ENCODE peak calls at places on chromosome 19, in six cellular contexts. Q is IMR-90, G is neuronal stem cell, T is H9, U is H1, R is mesenchymal stem cell. W is an unnamed sample. For H3K9me3, the result is how much of the 10 kb centered on the place peaks cover.

GRCh38 chr19:11435057-11435832 is at the start of the genes ODAD3 and PRKCSH:
- DNase-seq in Q (peak), G (peak), T (peak), U (peak), R (peak), W (peak)

GRCh38 chr19:29596080-29596479 is 10.0 kb upstream of the POP4 start:
- DNase-seq in Q (no peak), G (no peak), T (no peak), U (no peak), R (no peak), W (no peak)

GRCh38 chr19:36051637-36052036 is 2.4 kb downstream of the THAP8 start:
- DNase-seq in Q (no peak), G (no peak), T (peak), U (peak), R (no peak), W (no peak)

GRCh38 chr19:10683582-10683981 is 17.7 kb upstream of the QTRT1 start:
- DNase-seq in Q (no peak), G (no peak), T (no peak), U (no peak), R (no peak), W (no peak)

GRCh38 chr19:34575206-34575605 is 93.6 kb downstream of the WTIP start:
- DNase-seq in Q (no peak), G (no peak), T (no peak), U (no peak), R (no peak), W (no peak)

GRCh38 chr19:1401138-1401888 is at the start of gene GAMT:
- DNase-seq in Q (no peak), G (peak), T (no peak), U (no peak), R (peak), W (peak)

GRCh38 chr19:37948362-37948761 is 41.4 kb downstream of the SIPA1L3 start:
- DNase-seq in Q (no peak), G (no peak), T (no peak), U (no peak), R (no peak), W (no peak)

GRCh38 chr19:19873381-19873780 is 7.7 kb downstream of the ZNF253 start:
- DNase-seq in Q (no peak), G (no peak), T (no peak), U (no peak), R (no peak), W (no peak)

GRCh38 chr19:7500811-7501450 is 12.1 kb upstream of the PEX11G start:
- DNase-seq in Q (peak), G (peak), T (peak), U (peak), R (peak), W (no peak)

GRCh38 chr19:12769689-12770088 is 5.7 kb downstream of the HOOK2 start:
- DNase-seq in Q (no peak), G (no peak), T (peak), U (peak), R (no peak), W (peak)

GRCh38 chr19:42965204-42965603 is 28.2 kb upstream of the PSG7 start:
- DNase-seq in Q (peak), G (no peak), T (no peak), U (no peak), R (no peak), W (peak)

GRCh38 chr19:29878973-29879654 is 62.9 kb upstream of the URI1 start:
- DNase-seq in Q (peak), G (no peak), T (peak), U (no peak), R (no peak), W (no peak)

GRCh38 chr19:10352764-10353671 is 13.6 kb upstream of the ICAM3 start:
- DNase-seq in Q (no peak), G (peak), T (peak), U (peak), R (peak), W (no peak)

GRCh38 chr19:3556978-3557460 is 367 bp downstream of the MFSD12 start:
- DNase-seq in Q (peak), G (no peak), T (peak), U (no peak), R (peak), W (peak)

GRCh38 chr19:13906910-13907309 is 909 bp downstream of the CC2D1A start:
- DNase-seq in Q (no peak), G (no peak), T (no peak), U (no peak), R (no peak), W (no peak)

GRCh38 chr19:28468701-28469459 is 744.1 kb downstream of the UQCRFS1 start:
- DNase-seq in Q (no peak), G (no peak), T (peak), U (no peak), R (peak), W (no peak)

DNA sequence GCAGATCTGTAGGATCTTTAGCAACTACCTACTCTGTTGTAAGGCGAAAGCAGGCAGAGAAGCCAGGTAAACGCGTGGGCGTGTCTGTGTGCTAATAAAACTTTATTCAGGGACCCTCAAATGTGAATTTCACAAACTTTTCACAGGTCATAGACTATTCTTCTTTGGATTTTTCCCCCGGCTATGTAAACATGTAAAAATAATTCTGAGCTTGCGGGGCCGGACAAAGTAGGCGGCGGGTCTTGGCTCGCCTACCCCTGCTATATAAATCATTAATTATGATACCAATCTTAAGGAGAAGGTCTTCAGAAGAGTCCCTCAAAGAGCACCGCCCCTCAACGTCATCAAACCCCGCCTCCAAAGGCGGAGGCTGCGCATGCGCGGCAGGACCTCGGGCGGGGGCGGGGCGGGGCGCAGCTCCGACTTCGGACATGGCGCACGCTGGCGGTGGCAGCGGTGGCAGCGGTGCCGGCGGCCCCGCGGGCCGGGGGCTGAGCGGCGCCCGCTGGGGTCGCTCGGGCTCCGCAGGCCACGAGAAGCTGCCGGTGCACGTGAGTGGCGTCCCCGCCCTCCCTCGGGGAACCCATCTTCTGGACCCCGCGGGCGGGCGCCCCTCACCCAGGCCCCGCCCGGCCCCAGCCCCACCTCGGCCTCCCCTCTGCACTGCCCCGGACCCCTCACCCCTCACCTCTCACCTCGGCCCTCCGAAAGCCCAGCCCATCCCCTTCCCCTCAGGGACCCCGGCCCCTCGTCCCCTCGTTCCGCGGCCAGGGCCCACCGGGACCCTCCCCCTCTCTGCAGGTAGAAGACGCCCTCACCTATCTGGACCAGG is at the start of gene SIN3B:
- DNase-seq in Q (peak), G (peak), T (peak), U (peak), R (peak), W (peak)
- H4K8ac ChIP-seq in Q (peak), G (no peak), T (no peak), U (peak), R (peak), W (peak)

DNA sequence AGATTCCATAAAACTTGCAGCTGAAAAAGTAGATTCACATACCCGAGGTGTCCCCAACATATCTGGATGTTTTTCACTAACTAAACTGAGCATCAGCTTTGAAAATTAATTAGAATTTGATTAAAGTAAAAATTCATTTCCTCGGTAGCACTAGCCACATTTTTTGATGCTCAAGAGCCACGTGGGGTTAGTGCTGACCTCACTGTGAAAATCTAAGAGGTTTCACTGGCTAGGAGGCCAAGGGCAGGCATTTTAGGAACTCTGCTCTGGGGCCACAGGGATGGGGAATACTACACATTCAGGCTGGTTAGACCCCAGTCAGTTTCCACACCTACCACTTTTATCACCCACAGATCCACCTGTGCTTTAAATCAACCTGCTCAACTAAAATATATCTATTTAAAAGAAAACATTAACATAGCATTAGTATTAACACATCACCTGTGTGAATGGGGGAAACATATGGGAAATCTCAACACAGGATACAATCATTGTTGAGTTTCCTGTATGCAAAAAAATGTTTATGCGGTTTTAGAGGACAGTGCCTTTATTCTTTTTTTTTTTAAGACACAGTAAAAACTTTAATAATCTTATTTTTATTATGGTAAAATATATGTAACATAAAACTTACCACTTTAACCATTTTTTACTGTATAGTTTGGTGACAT is 45.5 kb downstream of the BRD4 start:
- DNase-seq in Q (no peak), G (no peak), T (no peak), U (no peak), R (no peak), W (no peak)
- H3K4me2 ChIP-seq in Q (no peak), G (no peak), T (no peak), U (no peak), R (no peak), W (no peak)

GRCh38 chr19:33139165-33139564 is 7.3 kb downstream of the WDR88 start:
- DNase-seq in Q (no peak), G (no peak), T (no peak), U (no peak), R (no peak), W (no peak)

GRCh38 chr19:33147538-33147937 is 15.6 kb downstream of the WDR88 start:
- DNase-seq in Q (no peak), G (no peak), T (no peak), U (no peak), R (no peak), W (no peak)

GRCh38 chr19:33146209-33146608 is 14.3 kb downstream of the WDR88 start:
- DNase-seq in Q (no peak), G (no peak), T (no peak), U (no peak), R (no peak), W (no peak)

GRCh38 chr19:33143897-33144405 is 12.0 kb downstream of the WDR88 start:
- DNase-seq in Q (peak), G (peak), T (peak), U (peak), R (peak), W (peak)
- H3K9me3 ChIP-seq in Q (under half), G (under half), T (under half), U (under half), R (under half), W (under half)

DNA sequence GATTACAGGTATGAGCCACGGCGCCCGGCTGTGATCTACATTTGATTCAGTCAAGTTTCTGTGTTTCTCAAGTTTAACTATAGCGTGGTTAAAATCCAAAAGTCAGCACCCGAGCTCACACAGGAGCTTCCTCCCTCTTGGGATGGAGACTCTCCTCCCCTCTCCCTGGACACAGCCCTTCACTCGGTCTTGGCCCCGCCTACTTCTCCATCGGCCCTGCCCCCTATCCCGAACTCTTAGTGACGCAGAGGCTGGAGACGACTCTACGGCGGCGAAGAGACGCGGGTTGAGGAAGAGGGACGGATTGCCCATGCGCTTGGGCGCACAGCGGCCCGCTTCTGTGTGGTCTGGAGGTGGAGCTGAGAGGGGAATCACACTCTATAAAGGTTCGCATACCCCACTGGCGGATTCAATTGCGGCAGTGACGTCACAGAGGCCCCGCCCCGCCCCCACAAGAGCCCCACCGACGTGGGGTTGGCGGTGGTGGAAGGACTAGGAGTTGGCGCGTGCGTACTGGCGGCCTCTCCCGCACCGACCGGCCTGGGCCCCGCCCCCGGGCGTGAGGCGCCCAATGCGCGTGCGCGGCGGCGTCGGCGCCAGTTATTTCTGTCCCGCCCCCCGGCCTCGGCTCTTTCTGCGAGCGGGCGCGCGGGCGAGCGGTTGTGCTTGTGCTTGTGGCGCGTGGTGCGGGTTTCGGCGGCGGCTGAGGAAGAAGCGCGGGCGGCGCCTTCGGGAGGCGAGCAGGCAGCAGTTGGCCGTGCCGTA is at the start of gene TRIM28:
- DNase-seq in Q (peak), G (peak), T (peak), U (peak), R (peak), W (peak)
- H4K8ac ChIP-seq in Q (peak), G (peak), T (no peak), U (peak), R (peak), W (peak)

GRCh38 chr19:50720921-50721291 is 1.3 kb upstream of the SHANK1 start:
- DNase-seq in Q (peak), G (no peak), T (no peak), U (peak), R (peak), W (no peak)
- H3K4me2 ChIP-seq in Q (no peak), G (no peak), T (no peak), U (peak), R (no peak), W (no peak)

DNA sequence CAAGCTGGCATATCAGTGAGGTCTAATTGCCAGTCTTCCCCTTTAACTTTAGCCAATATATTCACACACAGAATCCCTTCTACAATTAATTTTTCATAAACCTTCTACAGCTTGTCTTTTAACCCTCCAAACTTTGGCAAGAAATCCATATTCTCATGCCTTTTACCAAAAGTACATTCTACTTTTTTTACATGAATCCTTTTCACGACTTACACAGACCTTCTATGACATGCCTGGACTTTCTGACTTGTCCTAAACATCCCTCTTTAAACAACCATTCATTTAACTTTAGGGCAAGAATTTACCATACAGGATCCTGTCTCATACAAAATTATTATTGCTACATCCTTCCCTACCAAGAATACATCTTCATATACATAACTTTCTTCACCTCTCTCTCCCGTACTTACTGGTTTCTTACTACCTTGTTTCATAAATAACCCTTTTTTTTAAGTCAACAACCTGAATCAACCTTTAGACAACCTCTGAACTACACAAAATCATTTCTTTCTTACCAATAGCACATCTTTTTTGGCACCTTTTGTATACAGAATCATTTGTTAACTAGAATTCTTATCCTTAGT is 23.5 kb downstream of the ZNF544 start:
- DNase-seq in Q (no peak), G (no peak), T (no peak), U (no peak), R (peak), W (no peak)
- H3K9me3 ChIP-seq in Q (half or more), G (half or more), T (half or more), U (half or more), R (half or more), W (under half)

GRCh38 chr19:55269299-55269698 is 10.5 kb upstream of the PPP6R1 start:
- DNase-seq in Q (no peak), G (no peak), T (no peak), U (no peak), R (no peak), W (no peak)
- H4K8ac ChIP-seq in Q (no peak), G (no peak), T (no peak), U (no peak), R (no peak), W (no peak)

GRCh38 chr19:47511681-47512080 is 3.2 kb downstream of the NAPA start:
- DNase-seq in Q (peak), G (no peak), T (no peak), U (no peak), R (peak), W (peak)
- H3K4me2 ChIP-seq in Q (peak), G (no peak), T (no peak), U (no peak), R (no peak), W (no peak)

W was measured in trophoblast cell.